ENCODE peak calls at places on chromosomes 13 and 19, in six cellular contexts. M, B, J, E, L and K are unnamed samples.

GRCh38 chr13:38998739-38999138 is 8.1 kb upstream of the STOML3 start:
- DNase-seq in B (no peak), E (no peak), L (no peak), M (no peak), J (no peak), K (no peak)

GRCh38 chr13:20713014-20713376 is 9.5 kb downstream of the IL17D start:
- DNase-seq in M (no peak), L (no peak), J (no peak), E (no peak), B (no peak), K (no peak)

GRCh38 chr19:9877775-9878510 is 42.8 kb downstream of the PIN1 start:
- DNase-seq in B (no peak), E (no peak), J (peak), L (no peak), M (no peak), K (peak)

GRCh38 chr13:100662470-100663211 is 12.0 kb downstream of the TMTC4 start:
- DNase-seq in L (no peak), J (no peak), E (no peak), B (no peak), M (no peak), K (no peak)

GRCh38 chr19:13765395-13766094 is 1.2 kb downstream of the MRI1 start:
- DNase-seq in J (no peak), L (no peak), E (no peak), B (no peak), M (no peak), K (no peak)

GRCh38 chr19:39415111-39416046 is 2.9 kb downstream of the PLEKHG2 start:
- DNase-seq in E (no peak), M (no peak), B (no peak), L (no peak), J (no peak), K (no peak)

GRCh38 chr13:22402682-22403081 is 731.8 kb downstream of the FGF9 start:
- DNase-seq in E (no peak), M (no peak), L (no peak), B (no peak), J (no peak), K (no peak)

GRCh38 chr13:106597759-106598395 is 29.9 kb upstream of the ARGLU1 start:
- DNase-seq in B (peak), J (no peak), L (no peak), E (peak), M (no peak), K (no peak)

GRCh38 chr19:5679289-5680082 is 830 bp downstream of the MICOS13 start:
- DNase-seq in M (no peak), J (no peak), B (no peak), E (no peak), L (no peak), K (no peak)

GRCh38 chr19:16383584-16384161 is 59.0 kb downstream of the KLF2 start:
- DNase-seq in E (no peak), J (no peak), B (no peak), L (no peak), M (no peak), K (no peak)
- TF ChIP-seq CTCF in E (no peak), J (no peak), B (no peak), L (no peak), M (peak), K (peak)

GRCh38 chr19:41892173-41892902 is 9.4 kb downstream of the ARHGEF1 start:
- DNase-seq in B (no peak), J (no peak), M (no peak), L (no peak), E (no peak), K (no peak)
- TF ChIP-seq CTCF in B (no peak), J (no peak), M (no peak), L (no peak), E (no peak), K (no peak)

GRCh38 chr19:6733338-6734095 is 3.9 kb downstream of the GPR108 start:
- DNase-seq in M (no peak), L (no peak), J (no peak), E (peak), B (no peak), K (no peak)
- TF ChIP-seq CTCF in M (peak), L (no peak), J (peak), E (no peak), B (peak), K (no peak)

GRCh38 chr13:85247780-85248179 is 551.4 kb downstream of the SLITRK6 start:
- DNase-seq in B (no peak), L (no peak), E (no peak), M (no peak), J (no peak), K (no peak)
- TF ChIP-seq CTCF in B (no peak), L (no peak), E (no peak), M (no peak), J (no peak), K (no peak)

GRCh38 chr13:113756441-113757097 is 2.5 kb upstream of the TMEM255B start:
- DNase-seq in J (no peak), E (no peak), L (no peak), M (no peak), B (peak), K (no peak)

GRCh38 chr13:113759525-113760137 is 605 bp downstream of the TMEM255B start:
- DNase-seq in M (peak), J (no peak), L (no peak), B (peak), E (no peak), K (peak)

GRCh38 chr13:113761136-113761535 is 2.1 kb downstream of the TMEM255B start:
- DNase-seq in M (no peak), E (no peak), B (peak), L (no peak), J (no peak), K (no peak)

GRCh38 chr13:113762075-113762474 is 3.0 kb downstream of the TMEM255B start:
- DNase-seq in B (no peak), E (no peak), M (no peak), J (no peak), L (no peak), K (no peak)

DNA sequence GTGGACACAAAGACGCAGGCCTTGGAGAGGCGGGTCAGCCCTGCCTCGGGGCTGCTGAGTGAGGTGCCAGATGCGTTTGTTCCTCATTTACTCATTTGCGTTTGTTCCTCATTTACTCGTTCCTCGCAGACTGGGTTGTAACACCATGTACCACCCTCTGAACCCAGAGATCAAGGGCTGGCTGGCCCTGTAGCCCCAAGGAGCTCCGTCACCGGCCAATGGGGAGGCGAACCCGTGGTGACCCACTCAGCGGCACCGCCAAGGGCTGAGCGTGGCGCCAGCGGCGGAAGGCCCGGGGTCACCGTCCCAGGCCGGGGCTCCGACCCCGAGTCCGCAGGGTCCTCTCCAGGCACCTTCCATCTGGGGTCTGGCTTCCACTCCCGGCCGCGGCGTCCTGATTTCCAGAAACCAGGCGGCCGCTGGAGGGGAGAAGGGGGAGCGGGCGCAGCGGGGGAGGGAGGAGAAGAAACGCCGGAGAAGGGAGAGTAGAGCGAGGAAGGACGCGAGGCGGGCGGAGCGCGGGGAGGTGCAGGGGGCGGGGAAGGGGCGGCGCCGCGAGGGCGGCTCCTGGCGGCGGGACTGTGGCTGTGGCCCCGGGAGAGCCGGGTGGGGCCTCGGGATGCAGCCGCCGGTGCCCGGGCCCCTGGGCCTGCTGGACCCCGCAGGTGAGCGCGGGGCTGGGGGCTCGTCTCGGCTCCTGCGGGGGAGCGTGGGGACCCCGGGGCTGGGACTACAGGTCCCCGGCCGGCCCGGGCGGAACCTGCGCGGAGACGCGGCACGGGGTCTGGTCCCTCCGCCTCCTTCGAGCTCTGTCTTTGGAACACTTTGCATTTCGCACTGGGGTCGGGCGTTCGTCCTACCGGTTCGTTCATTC is at the start of gene TMEM255B:
- DNase-seq in J (peak), L (peak), M (peak), E (peak), B (peak), K (peak)
- TF ChIP-seq CTCF in J (no peak), L (no peak), M (no peak), E (peak), B (peak), K (peak)

DNA sequence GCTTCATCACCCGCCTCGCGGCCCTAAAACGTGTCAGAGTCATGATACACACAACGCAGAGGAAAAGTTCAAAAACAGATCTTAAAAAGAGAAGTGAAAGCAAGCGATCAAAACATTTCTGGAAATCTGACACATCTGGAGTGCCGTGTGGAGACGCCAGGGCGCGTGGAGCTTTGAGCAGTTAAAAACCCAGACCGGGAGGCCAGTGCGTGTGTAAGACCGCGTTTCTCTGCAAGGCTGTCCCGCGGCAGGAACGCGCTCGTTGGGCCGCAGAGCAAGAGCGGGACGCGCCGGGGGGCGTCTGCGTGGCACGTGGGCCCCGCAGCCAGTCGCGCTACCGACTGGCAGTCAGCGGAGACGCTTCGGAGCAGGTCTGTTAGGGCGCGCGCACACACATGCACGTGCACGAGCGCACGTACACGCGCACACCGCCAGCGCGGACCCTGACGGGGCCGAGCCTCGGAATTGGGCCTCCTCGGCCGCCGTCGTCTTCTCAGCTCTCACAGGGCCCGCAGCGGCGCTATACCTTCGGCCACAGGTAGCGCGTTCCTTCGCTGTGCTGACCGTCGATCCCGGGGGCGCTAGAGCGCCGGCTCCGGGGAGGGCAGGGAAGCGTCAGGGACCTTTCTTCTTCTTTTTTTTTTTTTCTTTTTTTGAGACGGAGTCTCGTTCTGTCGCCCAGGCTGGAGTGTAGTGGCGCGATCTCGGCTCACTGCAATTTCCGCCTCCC is 35.8 kb downstream of the RNF6 start:
- DNase-seq in E (peak), L (peak), J (peak), B (peak), M (peak), K (peak)
- TF ChIP-seq CTCF in E (peak), L (no peak), J (peak), B (peak), M (peak), K (peak)

GRCh38 chr19:49816616-49817015 is 1.5 kb upstream of the MED25 start:
- DNase-seq in L (no peak), J (no peak), B (no peak), M (no peak), E (no peak), K (no peak)

GRCh38 chr19:49820125-49820524 is 2.0 kb downstream of the MED25 start:
- DNase-seq in L (no peak), B (no peak), E (no peak), J (no peak), M (no peak), K (no peak)

GRCh38 chr19:49818691-49819331 is 722 bp downstream of the MED25 start:
- DNase-seq in L (no peak), B (no peak), J (no peak), M (peak), E (no peak), K (no peak)

GRCh38 chr19:49814010-49814409 is 918 bp upstream of the FUZ start:
- DNase-seq in L (no peak), J (no peak), M (no peak), E (no peak), B (no peak), K (no peak)

DNA sequence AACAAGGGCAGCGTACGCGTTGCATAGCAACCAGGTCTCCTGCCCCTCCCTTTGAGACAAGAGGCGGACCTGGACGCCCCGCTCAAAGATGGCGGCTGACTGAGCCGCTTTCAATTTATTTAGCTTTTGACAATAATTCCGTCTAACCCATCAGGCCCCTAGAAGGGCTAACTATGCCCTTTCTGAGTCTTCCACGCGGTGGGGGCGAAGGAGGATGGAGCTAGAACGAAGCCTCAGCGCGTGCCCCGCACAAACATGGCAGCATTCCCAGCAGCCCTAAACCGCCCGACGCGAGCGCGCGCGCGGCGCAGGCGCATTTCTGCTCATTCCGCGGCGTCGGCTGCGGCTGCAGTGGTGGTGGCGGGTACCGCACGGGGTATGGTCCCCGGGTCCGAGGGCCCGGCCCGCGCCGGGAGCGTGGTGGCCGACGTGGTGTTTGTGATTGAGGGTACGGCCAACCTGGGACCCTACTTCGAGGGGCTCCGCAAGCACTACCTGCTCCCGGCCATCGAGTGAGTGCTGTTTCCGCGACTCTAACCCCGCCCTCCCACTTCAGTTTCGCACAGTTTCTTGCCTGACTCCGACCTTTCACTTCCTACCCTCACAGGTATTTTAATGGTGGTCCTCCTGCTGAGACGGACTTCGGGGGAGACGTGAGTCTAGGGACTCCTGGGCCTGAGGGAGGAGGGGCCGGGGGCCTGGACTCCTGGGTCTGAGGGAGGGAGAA is at the start of gene MED25:
- DNase-seq in L (peak), B (peak), J (peak), E (peak), M (peak), K (peak)
- TF ChIP-seq CTCF in L (no peak), B (peak), J (peak), E (no peak), M (no peak), K (no peak)

GRCh38 chr19:46404884-46405658 is 8.3 kb downstream of the CCDC8 start:
- DNase-seq in E (no peak), B (no peak), M (no peak), L (no peak), J (no peak), K (no peak)
- TF ChIP-seq CTCF in E (no peak), B (no peak), M (no peak), L (no peak), J (peak), K (no peak)

DNA sequence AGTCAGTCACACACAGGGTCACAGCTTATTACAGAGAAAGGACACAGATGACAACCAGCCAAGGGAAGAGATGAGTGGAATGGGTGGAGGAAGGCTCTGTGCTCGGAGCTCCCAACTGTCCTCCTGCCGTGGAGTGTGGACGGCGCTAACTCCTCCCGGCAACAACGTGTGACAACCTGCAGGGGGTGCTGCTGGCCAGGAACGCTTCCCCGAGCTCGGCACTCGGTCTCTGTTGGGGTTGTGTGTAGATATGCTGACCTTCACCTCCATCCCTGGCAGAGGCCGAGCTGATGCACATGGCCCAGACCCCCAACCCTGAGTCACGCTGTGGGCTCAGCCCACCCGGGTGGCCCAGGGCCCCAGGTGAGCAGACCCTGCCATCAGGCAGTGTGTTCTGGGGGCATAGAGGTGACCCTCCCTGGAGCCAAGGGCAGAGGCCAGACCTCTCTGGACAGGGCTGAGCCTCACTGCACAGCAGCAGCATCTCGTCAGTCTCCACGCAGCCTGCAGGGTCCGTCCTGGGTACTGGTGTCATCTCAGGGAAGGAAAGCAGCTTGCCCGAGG is 14.1 kb downstream of the ZNF444 start:
- DNase-seq in E (no peak), J (no peak), B (no peak), M (peak), L (no peak), K (no peak)
- TF ChIP-seq CTCF in E (no peak), J (peak), B (peak), M (peak), L (no peak), K (no peak)